ENCODE peak calls at places on chromosomes 3 and 15, in nine cellular contexts. Q is lower leg skin, M is suprapubic skin, X is AG10803, J is OCI-LY7, A is fibroblast of pulmonary artery, Z is AG09319, S is left ventricle myocardium inferior, I is lower lobe of right lung. Y is an unnamed sample.
A peak's percentile ranks its signal among the peaks of the same experiment; 100 is the strongest.

GRCh38 chr3:114365268-114365667 is 71.4 kb downstream of the TIGIT start:
- DNase-seq in A (peak; percentile 41), X (peak; percentile 27), M (no peak), S (no peak), Q (no peak), I (no peak), J (no peak), Z (no peak), Y (no peak)

GRCh38 chr3:67381667-67382272 is 272.6 kb downstream of the SUCLG2 start:
- DNase-seq in M (no peak), Z (no peak), I (no peak), X (peak; percentile 20), J (peak; percentile 57), S (no peak), Q (no peak), A (peak; percentile 64), Y (no peak)

GRCh38 chr15:69758810-69759410 is 306.3 kb downstream of the RPLP1 start:
- DNase-seq in M (no peak), I (peak; percentile 58), S (peak; percentile 23), J (peak; percentile 92), Z (no peak), Q (peak; percentile 27), A (peak; percentile 74), X (peak; percentile 43), Y (peak; percentile 39)

GRCh38 chr15:97904196-97904572 is 56.3 kb upstream of the ARRDC4 start:
- DNase-seq in A (peak; percentile 57), M (peak; percentile 83), J (peak; percentile 2), Q (peak; percentile 34), S (peak; percentile 65), X (peak; percentile 75), I (peak; percentile 76), Z (peak; percentile 24), Y (peak; percentile 76)

GRCh38 chr3:32392530-32393302 is 1.1 kb downstream of the CMTM7 start:
- DNase-seq in J (no peak), Z (no peak), A (peak; percentile 75), S (peak; percentile 41), X (peak; percentile 67), M (no peak), I (peak; percentile 70), Q (peak; percentile 63), Y (peak; percentile 59)

GRCh38 chr3:72614394-72615074 is 233.7 kb downstream of the SHQ1 start:
- DNase-seq in X (no peak), I (no peak), Q (no peak), M (no peak), J (no peak), A (no peak), Z (no peak), S (no peak), Y (no peak)

GRCh38 chr15:26126070-26126469 is 262.9 kb upstream of the ATP10A start:
- DNase-seq in I (no peak), M (no peak), X (no peak), A (no peak), Q (no peak), J (no peak), Z (no peak), S (peak; percentile 30), Y (no peak)

GRCh38 chr15:78695849-78696248 is 54.8 kb upstream of the CHRNB4 start:
- DNase-seq in Q (no peak), J (no peak), A (no peak), I (no peak), Z (no peak), M (no peak), X (no peak), S (no peak), Y (no peak)

GRCh38 chr3:126081618-126082333 is 2.1 kb downstream of the SLC41A3 start:
- DNase-seq in M (no peak), J (peak; percentile 28), Q (peak; percentile 29), A (peak; percentile 33), I (no peak), Z (no peak), S (no peak), X (peak; percentile 36), Y (peak; percentile 68)

GRCh38 chr3:50165388-50166308 is 10.5 kb downstream of the SEMA3F start:
- DNase-seq in S (no peak), Q (no peak), A (peak; percentile 51), I (no peak), X (peak; percentile 89), M (no peak), Z (peak; percentile 40), J (no peak), Y (peak; percentile 59)

GRCh38 chr3:13120246-13120927 is 47.2 kb upstream of the IQSEC1 start:
- DNase-seq in Z (no peak), X (no peak), Q (no peak), A (no peak), I (peak; percentile 30), S (no peak), M (no peak), J (no peak), Y (no peak)

GRCh38 chr15:28043625-28044520 is 55.2 kb downstream of the OCA2 start:
- DNase-seq in J (no peak), X (no peak), Q (no peak), M (no peak), A (no peak), I (no peak), Z (no peak), S (no peak), Y (no peak)

GRCh38 chr15:80613762-80614365 is 81.2 kb upstream of the ABHD17C start:
- DNase-seq in S (no peak), J (no peak), A (no peak), Q (no peak), I (no peak), X (no peak), Z (no peak), M (no peak), Y (no peak)

GRCh38 chr3:53693441-53693840 is 152.8 kb downstream of the CHDH start:
- DNase-seq in J (no peak), M (no peak), A (no peak), S (no peak), Q (no peak), I (no peak), Z (no peak), X (no peak), Y (no peak)
- TF ChIP-seq CTCF in J (no peak), M (no peak), A (no peak), S (no peak), Q (no peak), I (no peak), Z (no peak), X (no peak), Y (no peak)

GRCh38 chr3:134161817-134162396 is 88.8 kb downstream of the RYK start:
- DNase-seq in X (no peak), S (no peak), J (no peak), A (no peak), Q (no peak), Z (no peak), I (no peak), M (no peak), Y (no peak)
- TF ChIP-seq CTCF in X (no peak), S (no peak), J (no peak), A (no peak), Q (no peak), Z (no peak), I (no peak), M (no peak), Y (no peak)

DNA sequence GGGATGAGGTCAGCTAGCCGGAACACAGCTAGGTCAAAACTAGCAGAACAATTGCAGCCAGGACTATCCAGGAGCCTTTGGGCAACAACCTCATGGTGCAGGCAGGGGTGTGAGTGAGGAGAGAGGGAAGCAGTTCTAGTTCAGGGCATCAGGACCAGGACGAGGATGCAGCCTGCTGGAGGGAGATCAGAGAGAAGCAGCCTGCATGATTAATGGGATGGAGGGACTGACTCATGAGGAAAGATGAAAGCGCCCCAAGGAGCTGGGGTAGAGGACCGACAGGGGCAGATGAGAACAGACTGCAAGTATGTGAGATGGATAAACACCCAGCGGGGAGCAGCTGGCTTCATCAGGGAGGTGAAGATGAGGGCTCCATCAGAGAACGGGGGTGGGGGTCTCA is 37.9 kb upstream of the LRTM1 start:
- DNase-seq in I (no peak), J (no peak), X (peak; percentile 75), Z (no peak), A (peak; percentile 44), Q (no peak), M (no peak), S (no peak), Y (peak; percentile 83)
- TF ChIP-seq CTCF in I (no peak), J (no peak), X (no peak), Z (no peak), A (no peak), Q (no peak), M (no peak), S (no peak), Y (no peak)

GRCh38 chr3:171162986-171163723 is 136.6 kb upstream of the SLC2A2 start:
- DNase-seq in X (no peak), A (no peak), Z (no peak), I (no peak), M (no peak), J (peak; percentile 35), S (no peak), Q (no peak), Y (no peak)
- TF ChIP-seq CTCF in X (peak; percentile 43), A (peak; percentile 59), Z (peak; percentile 18), I (peak; percentile 52), M (no peak), J (peak; percentile 84), S (peak; percentile 50), Q (no peak), Y (peak; percentile 85)

GRCh38 chr15:41506796-41507341 is 6.8 kb downstream of the LTK start:
- DNase-seq in J (peak; percentile 19), A (no peak), M (no peak), Q (no peak), Z (no peak), X (no peak), S (no peak), I (no peak), Y (no peak)
- TF ChIP-seq CTCF in J (peak; percentile 55), A (no peak), M (no peak), Q (no peak), Z (no peak), X (no peak), S (no peak), I (no peak), Y (no peak)

GRCh38 chr15:57746752-57747151 is 40.2 kb downstream of the POLR2M start:
- DNase-seq in S (no peak), J (no peak), X (no peak), A (no peak), Q (no peak), Z (no peak), M (no peak), I (no peak), Y (no peak)

GRCh38 chr15:57747206-57747605 is 40.7 kb downstream of the POLR2M start:
- DNase-seq in J (no peak), I (peak; percentile 56), A (no peak), S (no peak), Z (no peak), X (no peak), Q (no peak), M (no peak), Y (no peak)

GRCh38 chr15:57740048-57740447 is 33.5 kb downstream of the POLR2M start:
- DNase-seq in X (no peak), A (no peak), Z (no peak), M (no peak), Q (no peak), S (no peak), I (no peak), J (no peak), Y (no peak)

GRCh38 chr15:57741089-57741488 is 34.6 kb downstream of the POLR2M start:
- DNase-seq in X (no peak), S (no peak), Q (no peak), I (no peak), M (no peak), J (no peak), Z (no peak), A (no peak), Y (no peak)

GRCh38 chr15:57743424-57743823 is 36.9 kb downstream of the POLR2M start:
- DNase-seq in Q (no peak), A (no peak), Z (no peak), X (no peak), M (no peak), I (no peak), J (peak; percentile 4), S (no peak), Y (no peak)
- TF ChIP-seq CTCF in Q (no peak), A (peak; percentile 20), Z (no peak), X (peak; percentile 4), M (no peak), I (no peak), J (peak; percentile 21), S (peak; percentile 18), Y (peak; percentile 49)

Y was measured in HFFc6.